ENCODE peak calls at places on chromosome 9, in ten cellular contexts. B, I, S, W, E, F, U, Z, L and P are unnamed samples.

GRCh38 chr9:131657031-131657377 is 82.9 kb downstream of the RAPGEF1 start:
- DNase-seq in B (no peak), I (no peak), S (no peak), W (no peak), E (no peak), F (no peak), U (no peak), Z (no peak), L (no peak), P (no peak)

GRCh38 chr9:70257991-70258691 is 637 bp upstream of the SMC5 start:
- DNase-seq in B (peak; percentile 45), I (peak; percentile 51), S (peak; percentile 88), W (peak; percentile 0), E (peak; percentile 63), F (no peak), U (no peak), Z (no peak), L (no peak), P (no peak)

GRCh38 chr9:138104251-138105122 is 226.9 kb downstream of the CACNA1B start:
- DNase-seq in B (peak; percentile 12), I (no peak), S (peak; percentile 58), W (no peak), E (no peak), F (no peak), U (no peak), Z (peak; percentile 13), L (no peak), P (no peak)

GRCh38 chr9:132004323-132004722 is 75.3 kb downstream of the MED27 start:
- DNase-seq in B (no peak), I (no peak), S (no peak), W (no peak), E (no peak), F (no peak), U (no peak), Z (no peak), L (no peak), P (no peak)

GRCh38 chr9:91338681-91339080 is 23.0 kb downstream of the AUH start:
- DNase-seq in B (no peak), I (no peak), S (no peak), W (no peak), E (no peak), F (no peak), U (no peak), Z (no peak), L (no peak), P (no peak)

GRCh38 chr9:110880123-110880522 is 158.1 kb downstream of the LPAR1 start:
- DNase-seq in B (no peak), I (no peak), S (no peak), W (no peak), E (peak; percentile 75), F (no peak), U (no peak), Z (no peak), L (no peak), P (no peak)

GRCh38 chr9:91033802-91034201 is 232.2 kb downstream of the SYK start:
- DNase-seq in B (no peak), I (no peak), S (no peak), W (peak; percentile 4), E (no peak), F (peak; percentile 45), U (peak; percentile 55), Z (peak; percentile 45), L (peak; percentile 55), P (no peak)

GRCh38 chr9:129136446-129137049 is 25.3 kb downstream of the PTPA start:
- DNase-seq in B (no peak), I (no peak), S (no peak), W (no peak), E (no peak), F (no peak), U (no peak), Z (no peak), L (no peak), P (no peak)

GRCh38 chr9:124037790-124038189 is 26.2 kb downstream of the LHX2 start:
- DNase-seq in B (no peak), I (no peak), S (peak; percentile 22), W (peak; percentile 38), E (no peak), F (no peak), U (no peak), Z (no peak), L (no peak), P (no peak)

GRCh38 chr9:15697459-15697858 is 144.6 kb downstream of the CCDC171 start:
- DNase-seq in B (no peak), I (no peak), S (no peak), W (no peak), E (peak; percentile 90), F (no peak), U (no peak), Z (no peak), L (no peak), P (peak; percentile 55)

GRCh38 chr9:97557606-97558095 is 56.2 kb downstream of the TMOD1 start:
- DNase-seq in B (peak; percentile 41), I (peak; percentile 21), S (peak; percentile 37), W (no peak), E (no peak), F (peak; percentile 86), U (no peak), Z (no peak), L (no peak), P (no peak)

GRCh38 chr9:137049544-137050449 is 3.8 kb upstream of the NPDC1 start:
- DNase-seq in B (peak; percentile 79), I (peak; percentile 57), S (no peak), W (no peak), E (peak; percentile 23), F (peak; percentile 72), U (peak; percentile 46), Z (peak; percentile 70), L (peak; percentile 45), P (no peak)

GRCh38 chr9:92100237-92100911 is 14.8 kb downstream of the SPTLC1 start:
- DNase-seq in B (no peak), I (no peak), S (no peak), W (peak; percentile 78), E (peak; percentile 74), F (no peak), U (no peak), Z (no peak), L (no peak), P (peak; percentile 53)

GRCh38 chr9:19087601-19088000 is 15.1 kb downstream of the HAUS6 start:
- DNase-seq in B (no peak), I (no peak), S (no peak), W (no peak), E (peak; percentile 32), F (no peak), U (no peak), Z (no peak), L (no peak), P (no peak)